ENCODE peak calls at places on chromosome 13, in four cellular contexts. U is breast epithelium, R is fibroblast of mammary gland, F is AG04450. P is an unnamed sample.

GRCh38 chr13:87089391-87089790 is 581.8 kb upstream of the SLITRK5 start:
- DNase-seq in U (no peak), R (peak; percentile 78), F (peak; percentile 58), P (peak; percentile 74)

GRCh38 chr13:24148414-24149305 is 11.9 kb upstream of the SPATA13 start:
- DNase-seq in U (peak; percentile 84), R (peak; percentile 98), F (peak; percentile 95), P (peak; percentile 97)

GRCh38 chr13:75505327-75505726 is 23.4 kb upstream of the TBC1D4 start:
- DNase-seq in U (no peak), R (no peak), F (no peak), P (no peak)

GRCh38 chr13:48403151-48403631 is 9.7 kb downstream of the LPAR6 start:
- DNase-seq in U (no peak), R (peak; percentile 45), F (no peak), P (peak; percentile 61)

GRCh38 chr13:30569901-30570576 is 47.7 kb upstream of the USPL1 start:
- DNase-seq in U (peak; percentile 33), R (peak; percentile 98), F (peak; percentile 91), P (peak; percentile 92)

GRCh38 chr13:88601949-88602348 is 930.8 kb downstream of the SLITRK5 start:
- DNase-seq in U (no peak), R (no peak), F (no peak), P (no peak)

GRCh38 chr13:100330662-100331061 is 241.8 kb downstream of the PCCA start:
- DNase-seq in U (no peak), R (peak; percentile 26), F (no peak), P (peak; percentile 18)

GRCh38 chr13:100440756-100441421 is 147.7 kb downstream of the GGACT start:
- DNase-seq in U (no peak), R (peak; percentile 46), F (peak; percentile 21), P (peak; percentile 50)

GRCh38 chr13:24323036-24323738 is 13.8 kb downstream of the C1QTNF9 start:
- DNase-seq in U (no peak), R (no peak), F (no peak), P (no peak)

GRCh38 chr13:75161804-75162203 is 320.2 kb downstream of the TBC1D4 start:
- DNase-seq in U (no peak), R (no peak), F (no peak), P (no peak)

GRCh38 chr13:31207630-31208549 is 8.1 kb downstream of the B3GLCT start:
- DNase-seq in U (no peak), R (peak; percentile 63), F (peak; percentile 20), P (peak; percentile 77)

GRCh38 chr13:101127741-101128353 is 288.5 kb downstream of the NALCN start:
- DNase-seq in U (no peak), R (peak; percentile 61), F (peak; percentile 13), P (peak; percentile 67)

GRCh38 chr13:90105276-90105675 is 1242.2 kb upstream of the MIR17HG start:
- DNase-seq in U (no peak), R (peak; percentile 25), F (no peak), P (peak; percentile 33)

GRCh38 chr13:99425485-99426341 is 75.6 kb upstream of the TM9SF2 start:
- DNase-seq in U (no peak), R (no peak), F (no peak), P (no peak)

GRCh38 chr13:51995677-51996551 is 15.3 kb downstream of the ATP7B start:
- DNase-seq in U (no peak), R (no peak), F (no peak), P (peak; percentile 67)

GRCh38 chr13:73465629-73465974 is 406.8 kb downstream of the KLF5 start:
- DNase-seq in U (no peak), R (peak; percentile 37), F (no peak), P (peak; percentile 10)

GRCh38 chr13:92074658-92075057 is 676.2 kb downstream of the GPC5 start:
- DNase-seq in U (no peak), R (no peak), F (no peak), P (peak; percentile 11)
- TF ChIP-seq CTCF in U (no peak), R (no peak), F (peak; percentile 21), P (peak; percentile 37)

GRCh38 chr13:96967248-96967745 is 27.0 kb downstream of the OXGR1 start:
- DNase-seq in U (no peak), R (no peak), F (no peak), P (peak; percentile 6)
- TF ChIP-seq CTCF in U (no peak), R (peak; percentile 18), F (no peak), P (no peak)

GRCh38 chr13:110320645-110321044 is 13.6 kb downstream of the COL4A2 start:
- DNase-seq in U (no peak), R (no peak), F (no peak), P (no peak)

GRCh38 chr13:110323986-110324749 is 17.1 kb downstream of the COL4A2 start:
- DNase-seq in U (no peak), R (no peak), F (no peak), P (no peak)

GRCh38 chr13:110322126-110322827 is 15.2 kb downstream of the COL4A2 start:
- DNase-seq in U (peak; percentile 13), R (no peak), F (no peak), P (no peak)

GRCh38 chr13:110322828-110323171 is 15.7 kb downstream of the COL4A2 start:
- DNase-seq in U (no peak), R (no peak), F (no peak), P (no peak)

GRCh38 chr13:110323172-110323851 is 16.2 kb downstream of the COL4A2 start:
- DNase-seq in U (no peak), R (peak; percentile 72), F (peak; percentile 81), P (no peak)
- TF ChIP-seq CTCF in U (no peak), R (peak; percentile 0), F (peak; percentile 34), P (peak; percentile 16)

DNA sequence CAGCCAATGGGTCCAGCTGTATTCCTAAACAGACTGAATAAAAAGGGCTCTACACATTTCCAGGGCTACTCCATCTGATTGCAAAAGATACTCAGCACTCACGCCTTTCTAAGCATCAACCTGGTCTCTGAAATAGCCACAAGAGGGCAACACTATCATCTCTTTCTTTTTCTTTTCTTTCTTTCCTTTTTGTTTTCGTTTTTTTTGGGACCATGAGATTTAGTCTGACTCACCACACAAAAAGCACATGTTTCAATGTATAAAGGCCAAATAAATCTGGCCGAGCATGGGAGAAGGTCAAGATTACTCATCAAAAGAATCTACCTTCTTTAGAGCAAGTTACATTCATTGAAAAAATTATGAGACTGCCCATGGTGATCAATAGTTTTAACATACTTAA is 805.6 kb upstream of the ARGLU1 start:
- DNase-seq in U (no peak), R (peak; percentile 79), F (peak; percentile 65), P (peak; percentile 77)
- TF ChIP-seq CTCF in U (no peak), R (peak; percentile 61), F (peak; percentile 72), P (peak; percentile 54)